ENCODE peak calls at places on chromosome 1, in nine cellular contexts. G is stimulated activated CD4-positive, alpha-beta T cell treated with anti-CD3 and anti-CD28 coated beads, Interleukin-1b, Interleukin-23, amount 100 ng/mL, for 24 hours; F is HCT116; Z is mesothelial cell of epicardium; K is NCI-H1417 treated with DMSO at 0.1 percent for 48 hours; W is activated CD4-positive, alpha-beta T cell treated with anti-CD3 and anti-CD28 coated beads, Interleukin-2, amount 50 U/mL, for 4 hours; Y is GM13976; T is MG63; Q is NCI-H524. A is an unnamed sample.

GRCh38 chr1:42142894-42143675 is 10.1 kb upstream of the GUCA2B start:
- DNase-seq in G (no peak), F (no peak), Z (no peak), K (no peak), W (no peak), Y (no peak), T (no peak), Q (no peak), A (no peak)

GRCh38 chr1:242025681-242026080 is 26.8 kb upstream of the MAP1LC3C start:
- DNase-seq in G (no peak), F (no peak), Z (no peak), K (no peak), W (no peak), Y (no peak), T (no peak), Q (no peak), A (no peak)

GRCh38 chr1:150895618-150896017 is 8.7 kb downstream of the CTXND2 start:
- DNase-seq in G (no peak), F (peak; percentile 58), Z (no peak), K (no peak), W (no peak), Y (no peak), T (peak; percentile 73), Q (no peak), A (no peak)

GRCh38 chr1:41322835-41323234 is 38.4 kb upstream of the FOXO6 start:
- DNase-seq in G (no peak), F (no peak), Z (no peak), K (no peak), W (no peak), Y (peak; percentile 83), T (peak; percentile 62), Q (peak; percentile 38), A (no peak)

GRCh38 chr1:240611619-240612490 is at the start of gene GREM2:
- DNase-seq in G (peak; percentile 0), F (no peak), Z (peak; percentile 38), K (no peak), W (peak; percentile 6), Y (peak; percentile 55), T (peak; percentile 68), Q (peak; percentile 67), A (no peak)

GRCh38 chr1:30087465-30087864 is 635.9 kb downstream of the MATN1 start:
- DNase-seq in G (no peak), F (no peak), Z (no peak), K (no peak), W (no peak), Y (no peak), T (peak; percentile 21), Q (no peak), A (no peak)

GRCh38 chr1:154206212-154206611 is at the start of gene CFAP141:
- DNase-seq in G (no peak), F (no peak), Z (no peak), K (no peak), W (no peak), Y (no peak), T (no peak), Q (no peak), A (no peak)

GRCh38 chr1:8388732-8389562 is 71.0 kb downstream of the SLC45A1 start:
- DNase-seq in G (no peak), F (no peak), Z (no peak), K (no peak), W (no peak), Y (no peak), T (no peak), Q (no peak), A (no peak)

GRCh38 chr1:44030606-44031050 is 634 bp downstream of the SLC6A9 start:
- DNase-seq in G (peak; percentile 17), F (no peak), Z (peak; percentile 52), K (no peak), W (no peak), Y (peak; percentile 68), T (peak; percentile 50), Q (peak; percentile 33), A (no peak)

GRCh38 chr1:31798086-31798432 is 17.8 kb downstream of the SPOCD1 start:
- DNase-seq in G (no peak), F (no peak), Z (no peak), K (no peak), W (no peak), Y (no peak), T (no peak), Q (no peak), A (no peak)

GRCh38 chr1:62337785-62338631 is 18.8 kb upstream of the KANK4 start:
- DNase-seq in G (no peak), F (no peak), Z (no peak), K (no peak), W (no peak), Y (no peak), T (no peak), Q (no peak), A (no peak)

A was measured in SIG-M5.